ENCODE peak calls at places on chromosomes 2 and 18, in four cellular contexts. G is lower leg skin, E is AG09309, L is ELR. T is an unnamed sample.
A peak's percentile ranks its signal among the peaks of the same experiment; 100 is the strongest.

GRCh38 chr2:195613922-195614321 is 43.1 kb upstream of the SLC39A10 start:
- DNase-seq in G (no peak), E (peak; percentile 54), L (peak; percentile 93), T (no peak)

GRCh38 chr2:191923652-191923997 is 76.7 kb upstream of the CAVIN2 start:
- DNase-seq in G (no peak), E (no peak), L (no peak), T (no peak)

GRCh38 chr18:37430346-37431076 is 135.1 kb downstream of the CELF4 start:
- DNase-seq in G (no peak), E (no peak), L (no peak), T (no peak)

GRCh38 chr2:204108874-204109295 is 172.3 kb downstream of the ICOS start:
- DNase-seq in G (no peak), E (no peak), L (no peak), T (no peak)

GRCh38 chr2:84906108-84906899 is 848 bp downstream of the TMSB10 start:
- DNase-seq in G (no peak), E (no peak), L (no peak), T (no peak)

GRCh38 chr2:7692657-7693161 is 775.5 kb downstream of the RNF144A start:
- DNase-seq in G (peak; percentile 69), E (peak; percentile 94), L (peak; percentile 37), T (no peak)

GRCh38 chr2:234249873-234250272 is 199.4 kb downstream of the SPP2 start:
- DNase-seq in G (no peak), E (peak; percentile 67), L (peak; percentile 97), T (no peak)

GRCh38 chr2:27211241-27211942 is 449 bp upstream of the ATRAID start:
- DNase-seq in G (peak; percentile 25), E (no peak), L (no peak), T (no peak)

GRCh38 chr2:189421644-189422043 is 19.6 kb upstream of the WDR75 start:
- DNase-seq in G (no peak), E (no peak), L (peak; percentile 85), T (no peak)

GRCh38 chr2:208686665-208687064 is 280.1 kb downstream of the PTH2R start:
- DNase-seq in G (no peak), E (no peak), L (no peak), T (no peak)

T was measured in gastrocnemius medialis.